ENCODE peak calls at places on chromosomes 16 and 17, in ten cellular contexts. U is CD4-positive, alpha-beta memory T cell; Z is tibial nerve; E is astrocyte of the cerebellum; X is thoracic aorta; I is neural progenitor cell; M is AG04449; C is RWPE2; L is AG04450; P is HAP-1. V is an unnamed sample.

GRCh38 chr17:72843591-72843990 is 248.9 kb downstream of the SLC39A11 start:
- DNase-seq in E (no peak), P (no peak), L (no peak), X (no peak), M (no peak), U (no peak), I (no peak), C (no peak), Z (no peak), V (no peak)

GRCh38 chr17:1629647-1630310 is 1.1 kb upstream of the SLC43A2 start:
- DNase-seq in L (no peak), X (no peak), P (no peak), E (no peak), C (no peak), Z (no peak), I (peak; percentile 54), M (no peak), U (peak; percentile 62), V (peak; percentile 67)

GRCh38 chr17:834136-834535 is 52.0 kb downstream of the MRM3 start:
- DNase-seq in M (no peak), E (no peak), X (no peak), P (no peak), U (no peak), I (no peak), Z (no peak), C (no peak), L (no peak), V (no peak)

GRCh38 chr17:73342549-73343167 is 30.9 kb upstream of the CDC42EP4 start:
- DNase-seq in C (no peak), P (no peak), X (no peak), M (no peak), E (no peak), L (no peak), U (no peak), I (peak; percentile 70), Z (no peak), V (no peak)

GRCh38 chr17:41651625-41652460 is 27.5 kb upstream of the KRT17 start:
- DNase-seq in Z (no peak), L (no peak), M (no peak), C (peak; percentile 95), X (no peak), E (no peak), U (no peak), P (no peak), I (no peak), V (no peak)

GRCh38 chr16:84648595-84649510 is 542 bp downstream of the KLHL36 start:
- DNase-seq in I (peak; percentile 69), X (no peak), U (peak; percentile 45), E (no peak), M (no peak), L (no peak), Z (no peak), C (no peak), P (no peak), V (no peak)

GRCh38 chr17:50735287-50735686 is 15.9 kb downstream of the LUC7L3 start:
- DNase-seq in C (no peak), U (no peak), Z (no peak), X (no peak), M (no peak), I (no peak), E (no peak), P (no peak), L (no peak), V (no peak)

GRCh38 chr17:14886200-14886739 is 378.9 kb downstream of the PMP22 start:
- DNase-seq in I (peak; percentile 28), L (no peak), E (no peak), U (no peak), C (no peak), M (no peak), X (no peak), Z (no peak), P (no peak), V (peak; percentile 7)

DNA sequence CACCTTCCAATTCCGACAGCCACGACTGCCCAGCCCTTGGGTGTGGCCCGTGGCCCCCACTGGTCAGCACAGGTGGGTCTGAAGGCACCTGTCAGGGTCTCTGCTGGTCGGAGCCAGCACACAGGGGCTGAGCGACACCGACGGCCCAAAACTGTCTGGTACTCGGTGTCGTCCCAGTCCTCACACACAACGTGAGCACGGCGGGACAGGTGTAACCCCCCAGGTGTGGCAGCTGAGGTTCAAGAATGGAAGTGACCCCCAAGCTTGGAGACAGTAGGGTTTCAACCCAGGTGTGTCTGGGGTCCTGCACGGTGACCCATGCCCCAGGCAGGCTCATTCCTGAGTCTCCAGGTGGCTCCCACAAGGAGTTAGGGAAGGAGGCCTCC is 1.0 kb downstream of the GALNS start:
- DNase-seq in I (no peak), L (no peak), P (no peak), Z (no peak), U (no peak), C (no peak), M (no peak), E (no peak), X (no peak), V (no peak)
- H3K4me3 ChIP-seq in I (peak overlapping the region; percentile 93), L (peak overlapping the region; percentile 74), P (peak overlapping the region; percentile 93), Z (peak overlapping the region; percentile 100), U (no peak overlapping the region), C (peak overlapping the region; percentile 89), M (peak overlapping the region; percentile 70), E (peak overlapping the region; percentile 80), X (peak overlapping the region; percentile 91), V (no peak overlapping the region)

GRCh38 chr16:25051446-25052160 is 36.4 kb upstream of the ARHGAP17 start:
- DNase-seq in Z (no peak), P (no peak), U (no peak), M (no peak), C (no peak), X (no peak), I (no peak), E (no peak), L (no peak), V (no peak)

GRCh38 chr16:25045696-25046381 is 30.7 kb upstream of the ARHGAP17 start:
- DNase-seq in Z (no peak), M (peak; percentile 80), X (no peak), I (no peak), C (no peak), U (no peak), E (no peak), P (no peak), L (no peak), V (no peak)

GRCh38 chr16:25052530-25052929 is 37.4 kb upstream of the ARHGAP17 start:
- DNase-seq in X (no peak), C (no peak), E (no peak), M (no peak), U (no peak), L (no peak), I (no peak), P (no peak), Z (no peak), V (no peak)

GRCh38 chr16:25052161-25052511 is 37.0 kb upstream of the ARHGAP17 start:
- DNase-seq in U (no peak), Z (no peak), P (no peak), M (no peak), E (no peak), I (no peak), C (no peak), L (no peak), X (no peak), V (no peak)

DNA sequence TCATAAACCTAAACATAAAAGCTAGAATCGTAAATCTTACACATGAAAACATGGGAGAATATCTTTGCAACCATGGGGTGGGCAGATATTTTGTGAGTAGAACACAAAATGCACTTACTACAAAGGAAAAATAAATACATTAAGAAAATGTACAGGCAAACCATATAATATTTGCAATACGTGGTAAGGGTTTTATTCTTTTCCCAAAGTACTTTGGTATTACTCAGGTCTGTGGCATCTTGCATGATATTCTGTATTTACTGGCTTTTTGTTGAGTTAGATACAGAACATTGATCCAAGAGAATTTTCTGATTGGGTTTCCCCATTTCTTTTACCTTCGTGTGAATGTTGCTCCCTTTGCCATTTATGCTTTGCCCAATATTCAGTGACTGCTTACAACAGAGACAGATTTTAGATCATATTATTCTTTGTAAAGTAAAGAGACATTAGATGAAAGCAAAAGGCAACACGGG is 33.0 kb upstream of the ARHGAP17 start:
- DNase-seq in U (no peak), M (no peak), L (no peak), Z (no peak), I (no peak), C (no peak), P (no peak), E (no peak), X (no peak), V (no peak)
- H3K4me3 ChIP-seq in U (peak overlapping the region; percentile 54), M (peak overlapping the region; percentile 54), L (peak overlapping the region; percentile 52), Z (peak overlapping the region; percentile 57), I (no peak overlapping the region), C (peak overlapping the region; percentile 23), P (peak overlapping the region; percentile 4), E (peak overlapping the region; percentile 16), X (peak overlapping the region; percentile 74), V (no peak overlapping the region)

GRCh38 chr16:2298621-2299020 is 30.7 kb upstream of the RNPS1 start:
- DNase-seq in E (no peak), C (no peak), X (no peak), P (no peak), Z (no peak), M (no peak), U (no peak), L (no peak), I (no peak), V (no peak)

GRCh38 chr16:2295056-2295798 is 27.3 kb upstream of the RNPS1 start:
- DNase-seq in Z (no peak), C (peak; percentile 59), M (no peak), E (no peak), I (no peak), X (no peak), U (no peak), L (no peak), P (no peak), V (peak; percentile 35)

GRCh38 chr16:2299121-2299914 is 31.4 kb upstream of the RNPS1 start:
- DNase-seq in U (no peak), I (no peak), Z (no peak), E (no peak), M (no peak), L (no peak), P (no peak), C (no peak), X (no peak), V (no peak)

GRCh38 chr16:2297506-2297860 is 29.6 kb upstream of the RNPS1 start:
- DNase-seq in C (no peak), U (no peak), I (no peak), M (no peak), Z (no peak), L (no peak), E (no peak), P (no peak), X (no peak), V (no peak)

GRCh38 chr16:2296662-2297505 is 29.0 kb upstream of the RNPS1 start:
- DNase-seq in Z (no peak), U (no peak), L (no peak), P (no peak), X (no peak), M (no peak), I (peak; percentile 34), E (no peak), C (no peak), V (peak; percentile 60)
- H3K4me3 ChIP-seq in Z (no peak overlapping the region), U (no peak overlapping the region), L (no peak overlapping the region), P (no peak overlapping the region), X (no peak overlapping the region), M (no peak overlapping the region), I (no peak overlapping the region), E (no peak overlapping the region), C (no peak overlapping the region), V (no peak overlapping the region)

DNA sequence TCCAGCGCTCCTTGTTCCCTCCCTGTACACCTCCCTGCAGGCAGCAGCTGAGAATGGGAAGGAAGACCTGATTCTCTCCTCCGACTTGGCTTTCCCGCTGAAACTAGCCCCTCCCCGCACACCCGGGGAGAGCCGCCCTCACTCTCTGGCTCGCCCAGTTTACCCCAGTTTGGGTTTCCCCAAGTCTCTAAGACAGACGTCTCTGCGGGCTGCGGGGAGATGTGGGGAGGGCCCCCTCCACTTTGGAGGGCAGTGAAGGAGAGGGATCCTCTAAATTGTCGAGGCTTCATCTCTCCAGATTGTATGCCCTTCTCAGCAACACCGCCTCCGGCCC is 797 bp downstream of the GRB7 start:
- DNase-seq in C (no peak), Z (no peak), X (no peak), P (no peak), U (peak; percentile 69), L (no peak), I (peak; percentile 58), E (no peak), M (no peak), V (no peak)
- H3K4me3 ChIP-seq in C (peak overlapping the region; percentile 44), Z (peak overlapping the region; percentile 24), X (peak overlapping the region; percentile 66), P (no peak overlapping the region), U (no peak overlapping the region), L (no peak overlapping the region), I (peak overlapping the region; percentile 62), E (no peak overlapping the region), M (no peak overlapping the region), V (no peak overlapping the region)